ENCODE peak calls at places on chromosomes 7 and 10, in eight cellular contexts. B, D, J, R, W, X, T and Q are unnamed samples.

GRCh38 chr7:81776972-81777371 is 7.1 kb upstream of the HGF start:
- DNase-seq in W (no peak), T (no peak), X (no peak), R (no peak), D (peak; percentile 13), J (no peak), B (no peak), Q (no peak)

GRCh38 chr7:6306471-6306870 is 34.0 kb upstream of the CYTH3 start:
- DNase-seq in T (no peak), D (peak; percentile 99), X (peak; percentile 25), R (peak; percentile 54), J (peak; percentile 49), B (no peak), W (no peak), Q (no peak)

GRCh38 chr10:74189999-74190421 is 39.0 kb downstream of the ADK start:
- DNase-seq in D (no peak), W (no peak), X (peak; percentile 80), R (peak; percentile 88), J (peak; percentile 90), B (no peak), T (no peak), Q (no peak)

GRCh38 chr10:50580260-50580891 is 43.4 kb downstream of the SGMS1 start:
- DNase-seq in W (no peak), R (no peak), J (no peak), X (no peak), B (no peak), T (no peak), D (no peak), Q (no peak)

GRCh38 chr7:25906003-25906402 is 246.0 kb upstream of the NFE2L3 start:
- DNase-seq in J (no peak), B (no peak), D (no peak), T (no peak), W (no peak), R (no peak), X (no peak), Q (no peak)

GRCh38 chr7:63027075-63027474 is 971.6 kb upstream of the ZNF722 start:
- DNase-seq in X (no peak), W (no peak), T (no peak), J (no peak), D (no peak), R (no peak), B (no peak), Q (no peak)

GRCh38 chr10:70729763-70730357 is 55.3 kb downstream of the TBATA start:
- DNase-seq in J (no peak), T (no peak), B (peak; percentile 47), D (no peak), R (no peak), X (peak; percentile 49), W (no peak), Q (no peak)

GRCh38 chr7:116148108-116148507 is 62.2 kb upstream of the TES start:
- DNase-seq in R (no peak), W (no peak), D (no peak), X (no peak), B (no peak), T (no peak), J (no peak), Q (no peak)

GRCh38 chr7:25353191-25353590 is 124.9 kb upstream of the NPVF start:
- DNase-seq in W (no peak), J (no peak), T (no peak), X (no peak), B (no peak), R (no peak), D (no peak), Q (no peak)

GRCh38 chr7:149883452-149883861 is 9.7 kb downstream of the ATP6V0E2 start:
- DNase-seq in W (peak; percentile 76), B (peak; percentile 83), T (peak; percentile 65), R (peak; percentile 35), J (peak; percentile 46), X (peak; percentile 60), D (peak; percentile 62), Q (no peak)

GRCh38 chr7:34497153-34497777 is 160.8 kb upstream of the NPSR1 start:
- DNase-seq in J (no peak), B (peak; percentile 22), D (no peak), T (peak; percentile 15), X (no peak), W (peak; percentile 2), R (no peak), Q (no peak)

GRCh38 chr10:43204943-43205671 is 61.8 kb downstream of the RASGEF1A start:
- DNase-seq in W (peak; percentile 76), X (peak; percentile 68), D (peak; percentile 50), B (peak; percentile 79), T (peak; percentile 68), R (peak; percentile 57), J (peak; percentile 42), Q (peak; percentile 82)

GRCh38 chr7:127813991-127814556 is 162.1 kb downstream of the SND1 start:
- DNase-seq in X (no peak), J (no peak), D (no peak), R (no peak), B (no peak), T (no peak), W (no peak), Q (no peak)

GRCh38 chr7:51263631-51264484 is 52.8 kb downstream of the COBL start:
- DNase-seq in R (no peak), B (no peak), D (no peak), T (no peak), J (no peak), X (no peak), W (no peak), Q (no peak)

GRCh38 chr10:125089486-125089885 is 70.9 kb downstream of the CTBP2 start:
- DNase-seq in J (peak; percentile 21), B (no peak), W (no peak), X (no peak), T (no peak), D (no peak), R (peak; percentile 28), Q (no peak)

GRCh38 chr10:126910196-126910595 is 5.0 kb downstream of the DOCK1 start:
- DNase-seq in W (no peak), D (no peak), X (no peak), J (no peak), R (no peak), T (no peak), B (no peak), Q (no peak)

GRCh38 chr10:132445516-132446194 is 48.7 kb downstream of the PWWP2B start:
- DNase-seq in T (no peak), J (no peak), X (no peak), D (no peak), B (no peak), R (no peak), W (no peak), Q (no peak)

GRCh38 chr7:240887-241421 is 48.6 kb downstream of the FAM20C start:
- DNase-seq in R (no peak), D (no peak), B (peak; percentile 92), X (no peak), W (peak; percentile 43), J (no peak), T (no peak), Q (no peak)

GRCh38 chr7:41787951-41788350 is 85.1 kb upstream of the INHBA start:
- DNase-seq in J (no peak), X (no peak), W (no peak), D (no peak), R (no peak), T (no peak), B (no peak), Q (no peak)

GRCh38 chr10:111835562-111835961 is 348.0 kb downstream of the GPAM start:
- DNase-seq in J (peak; percentile 57), D (no peak), W (no peak), X (no peak), B (peak; percentile 11), T (no peak), R (peak; percentile 62), Q (no peak)

GRCh38 chr10:124035928-124036558 is 57.4 kb downstream of the CHST15 start:
- DNase-seq in T (peak; percentile 39), B (no peak), X (no peak), J (no peak), W (peak; percentile 28), D (peak; percentile 47), R (peak; percentile 22), Q (no peak)

GRCh38 chr10:79585870-79586527 is 24.7 kb upstream of the SFTPA1 start:
- DNase-seq in B (no peak), D (no peak), X (no peak), T (no peak), W (no peak), R (no peak), J (no peak), Q (no peak)